ENCODE peak calls at places on chromosomes 1 and 21, in five cellular contexts. One of them, this sample, is unnamed.

GRCh38 chr1:237542525-237543418 is 347.9 kb downstream of the ZP4 start:
- DNase-seq in uterus: no peak
- DNase-seq in effector memory CD4-positive, alpha-beta T cell: no peak
- DNase-seq in A549: no peak
- DNase-seq in naive thymus-derived CD4-positive, alpha-beta T cell: no peak
- DNase-seq in this sample: no peak

GRCh38 chr1:161986328-161986727 is 37.3 kb downstream of the OLFML2B start:
- DNase-seq in A549: no peak
- DNase-seq in effector memory CD4-positive, alpha-beta T cell: no peak
- DNase-seq in naive thymus-derived CD4-positive, alpha-beta T cell: no peak
- DNase-seq in uterus: peak
- DNase-seq in this sample: no peak

GRCh38 chr1:23282967-23283366 is 61.1 kb downstream of the HNRNPR start:
- DNase-seq in naive thymus-derived CD4-positive, alpha-beta T cell: no peak
- DNase-seq in A549: no peak
- DNase-seq in effector memory CD4-positive, alpha-beta T cell: no peak
- DNase-seq in uterus: no peak
- DNase-seq in this sample: no peak

GRCh38 chr21:36135391-36136094 is 664 bp downstream of the CBR3 start:
- DNase-seq in effector memory CD4-positive, alpha-beta T cell: no peak
- DNase-seq in A549: peak
- DNase-seq in naive thymus-derived CD4-positive, alpha-beta T cell: peak
- DNase-seq in uterus: peak
- DNase-seq in this sample: peak

GRCh38 chr1:165633624-165634023 is 2.6 kb downstream of the MGST3 start:
- DNase-seq in naive thymus-derived CD4-positive, alpha-beta T cell: no peak
- DNase-seq in uterus: no peak
- DNase-seq in A549: no peak
- DNase-seq in effector memory CD4-positive, alpha-beta T cell: no peak
- DNase-seq in this sample: no peak

GRCh38 chr1:47786301-47786700 is 210.9 kb downstream of the TRABD2B start:
- DNase-seq in A549: no peak
- DNase-seq in effector memory CD4-positive, alpha-beta T cell: no peak
- DNase-seq in uterus: no peak
- DNase-seq in naive thymus-derived CD4-positive, alpha-beta T cell: no peak
- DNase-seq in this sample: no peak

GRCh38 chr1:232952514-232953175 is 2.2 kb downstream of the NTPCR start:
- DNase-seq in effector memory CD4-positive, alpha-beta T cell: no peak
- DNase-seq in uterus: no peak
- DNase-seq in A549: peak
- DNase-seq in naive thymus-derived CD4-positive, alpha-beta T cell: peak
- DNase-seq in this sample: no peak

GRCh38 chr1:18902523-18903312 is at the start of gene ALDH4A1:
- DNase-seq in naive thymus-derived CD4-positive, alpha-beta T cell: peak
- DNase-seq in effector memory CD4-positive, alpha-beta T cell: peak
- DNase-seq in uterus: peak
- DNase-seq in A549: peak
- DNase-seq in this sample: peak

GRCh38 chr1:16420719-16421118 is 16.5 kb downstream of the SPATA21 start:
- DNase-seq in effector memory CD4-positive, alpha-beta T cell: peak
- DNase-seq in naive thymus-derived CD4-positive, alpha-beta T cell: peak
- DNase-seq in uterus: no peak
- DNase-seq in A549: no peak
- DNase-seq in this sample: peak

GRCh38 chr1:53504901-53505300 is 45.7 kb downstream of the DMRTB1 start:
- DNase-seq in uterus: no peak
- DNase-seq in naive thymus-derived CD4-positive, alpha-beta T cell: no peak
- DNase-seq in effector memory CD4-positive, alpha-beta T cell: no peak
- DNase-seq in A549: no peak
- DNase-seq in this sample: no peak

GRCh38 chr1:215501496-215501895 is 65.6 kb upstream of the KCTD3 start:
- DNase-seq in effector memory CD4-positive, alpha-beta T cell: no peak
- DNase-seq in uterus: no peak
- DNase-seq in naive thymus-derived CD4-positive, alpha-beta T cell: no peak
- DNase-seq in A549: no peak
- DNase-seq in this sample: no peak

GRCh38 chr1:208668991-208669390 is 424.8 kb upstream of the PLXNA2 start:
- DNase-seq in effector memory CD4-positive, alpha-beta T cell: no peak
- DNase-seq in uterus: no peak
- DNase-seq in naive thymus-derived CD4-positive, alpha-beta T cell: no peak
- DNase-seq in A549: no peak
- DNase-seq in this sample: no peak

GRCh38 chr1:201423655-201424610 is 2.4 kb upstream of the TNNI1 start:
- DNase-seq in uterus: no peak
- DNase-seq in naive thymus-derived CD4-positive, alpha-beta T cell: no peak
- DNase-seq in A549: no peak
- DNase-seq in effector memory CD4-positive, alpha-beta T cell: no peak
- DNase-seq in this sample: no peak

GRCh38 chr1:11560061-11560460 is 81.1 kb downstream of the DISP3 start:
- DNase-seq in uterus: no peak
- DNase-seq in naive thymus-derived CD4-positive, alpha-beta T cell: no peak
- DNase-seq in A549: no peak
- DNase-seq in effector memory CD4-positive, alpha-beta T cell: no peak
- DNase-seq in this sample: no peak

GRCh38 chr1:29655945-29656866 is 419.9 kb downstream of the PTPRU start:
- DNase-seq in effector memory CD4-positive, alpha-beta T cell: no peak
- DNase-seq in naive thymus-derived CD4-positive, alpha-beta T cell: no peak
- DNase-seq in A549: no peak
- DNase-seq in uterus: no peak
- DNase-seq in this sample: no peak

GRCh38 chr1:25723250-25723880 is 76.6 kb upstream of the SELENON start:
- DNase-seq in A549: no peak
- DNase-seq in effector memory CD4-positive, alpha-beta T cell: no peak
- DNase-seq in naive thymus-derived CD4-positive, alpha-beta T cell: no peak
- DNase-seq in uterus: no peak
- DNase-seq in this sample: no peak

GRCh38 chr1:61244114-61244513 is 161.8 kb downstream of the NFIA start:
- DNase-seq in effector memory CD4-positive, alpha-beta T cell: no peak
- DNase-seq in A549: no peak
- DNase-seq in uterus: no peak
- DNase-seq in naive thymus-derived CD4-positive, alpha-beta T cell: no peak
- DNase-seq in this sample: no peak

GRCh38 chr1:93489756-93490155 is 41.8 kb downstream of the FNBP1L start:
- DNase-seq in naive thymus-derived CD4-positive, alpha-beta T cell: no peak
- DNase-seq in uterus: no peak
- DNase-seq in effector memory CD4-positive, alpha-beta T cell: no peak
- DNase-seq in A549: no peak
- DNase-seq in this sample: no peak

GRCh38 chr1:43058545-43059360 is 100.1 kb upstream of the SLC2A1 start:
- DNase-seq in uterus: no peak
- DNase-seq in effector memory CD4-positive, alpha-beta T cell: no peak
- DNase-seq in naive thymus-derived CD4-positive, alpha-beta T cell: no peak
- DNase-seq in A549: no peak
- DNase-seq in this sample: no peak

GRCh38 chr1:1552263-1552639 is 11.8 kb upstream of the TMEM240 start:
- DNase-seq in uterus: no peak
- DNase-seq in naive thymus-derived CD4-positive, alpha-beta T cell: no peak
- DNase-seq in A549: no peak
- DNase-seq in effector memory CD4-positive, alpha-beta T cell: no peak
- DNase-seq in this sample: no peak

GRCh38 chr1:230087722-230088115 is 20.7 kb downstream of the GALNT2 start:
- DNase-seq in uterus: no peak
- DNase-seq in A549: no peak
- DNase-seq in effector memory CD4-positive, alpha-beta T cell: no peak
- DNase-seq in naive thymus-derived CD4-positive, alpha-beta T cell: no peak
- DNase-seq in this sample: no peak
- H3K27ac ChIP-seq in uterus: no peak
- H3K27ac ChIP-seq in A549: peak
- H3K27ac ChIP-seq in effector memory CD4-positive, alpha-beta T cell: no peak
- H3K27ac ChIP-seq in naive thymus-derived CD4-positive, alpha-beta T cell: no peak
- H3K27ac ChIP-seq in this sample: no peak

DNA sequence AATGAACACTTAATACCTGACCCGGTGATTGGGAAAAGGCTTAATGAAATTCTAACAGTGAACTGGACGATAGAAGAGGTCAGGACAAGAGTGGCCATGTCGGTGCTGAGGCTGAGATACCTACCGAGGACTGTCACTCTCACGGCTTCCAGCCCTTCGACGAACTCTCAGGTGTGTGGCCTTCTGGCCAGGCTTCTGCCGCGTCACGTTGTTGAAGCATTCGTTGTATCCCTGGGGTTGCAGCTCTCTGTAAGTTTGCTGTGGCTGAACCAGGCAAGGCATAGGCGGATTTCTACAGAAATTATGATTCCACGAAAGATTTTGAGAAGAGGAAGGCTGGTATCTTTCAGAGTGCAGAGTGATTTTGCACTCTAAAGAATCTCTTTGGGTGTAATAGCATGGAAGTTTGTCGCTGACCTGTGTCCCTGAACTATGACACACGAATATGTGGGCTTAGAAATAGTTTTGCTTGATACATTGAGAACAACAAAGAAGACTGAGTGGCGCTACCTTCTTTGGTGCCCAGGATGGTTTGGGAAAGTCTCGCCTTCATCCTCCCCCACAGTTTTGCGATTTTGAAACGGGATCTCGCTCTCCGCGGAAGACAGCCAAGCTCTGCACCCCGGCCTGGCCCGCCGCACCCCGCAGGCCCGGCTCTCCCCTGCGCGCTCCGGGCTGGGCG is 403 bp upstream of the EPHX4 start:
- DNase-seq in naive thymus-derived CD4-positive, alpha-beta T cell: no peak
- DNase-seq in effector memory CD4-positive, alpha-beta T cell: no peak
- DNase-seq in uterus: no peak
- DNase-seq in A549: no peak
- DNase-seq in this sample: no peak
- H3K4me3 ChIP-seq in naive thymus-derived CD4-positive, alpha-beta T cell: peak
- H3K4me3 ChIP-seq in effector memory CD4-positive, alpha-beta T cell: peak
- H3K4me3 ChIP-seq in uterus: no peak
- H3K4me3 ChIP-seq in A549: peak
- H3K4me3 ChIP-seq in this sample: peak

DNA sequence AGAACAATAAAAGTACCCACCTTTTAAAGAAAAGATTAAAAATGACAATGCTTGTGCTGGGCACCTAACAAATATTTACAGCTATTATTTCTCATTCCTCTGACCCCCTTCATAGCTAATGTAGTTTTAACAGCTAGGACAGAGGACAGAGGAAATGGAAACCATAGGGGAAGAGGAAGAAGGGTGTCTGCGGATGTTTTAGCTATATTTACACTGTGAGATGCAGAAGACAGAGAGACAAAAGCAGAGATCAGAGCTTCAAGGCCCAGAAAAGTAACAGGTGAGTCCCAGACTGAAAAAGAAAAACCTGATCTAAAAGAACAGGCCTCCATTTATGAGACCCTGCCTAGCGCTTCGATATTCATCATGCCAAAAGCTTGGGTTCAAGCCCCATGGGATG is 72.0 kb downstream of the ZNF281 start:
- DNase-seq in uterus: no peak
- DNase-seq in effector memory CD4-positive, alpha-beta T cell: no peak
- DNase-seq in A549: no peak
- DNase-seq in naive thymus-derived CD4-positive, alpha-beta T cell: no peak
- DNase-seq in this sample: no peak
- H3K27ac ChIP-seq in uterus: no peak
- H3K27ac ChIP-seq in effector memory CD4-positive, alpha-beta T cell: no peak
- H3K27ac ChIP-seq in A549: peak
- H3K27ac ChIP-seq in naive thymus-derived CD4-positive, alpha-beta T cell: no peak
- H3K27ac ChIP-seq in this sample: no peak

DNA sequence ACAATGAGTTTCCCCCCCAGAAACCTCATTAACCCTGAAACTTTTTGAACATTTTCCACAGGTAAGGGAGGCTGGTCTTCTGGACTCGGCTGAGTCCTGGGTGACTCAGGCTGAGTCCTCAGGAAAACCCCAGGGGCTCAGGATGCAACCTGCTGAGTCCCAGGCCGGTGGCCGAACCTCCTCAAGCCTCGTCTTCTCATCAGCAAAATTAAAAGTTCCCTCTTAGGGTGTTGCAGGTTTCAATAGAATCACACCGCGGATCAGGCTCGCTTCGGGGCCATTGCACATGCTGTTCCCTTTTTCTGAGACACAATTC is 35.0 kb upstream of the GRHL3 start:
- DNase-seq in A549: peak
- DNase-seq in uterus: no peak
- DNase-seq in effector memory CD4-positive, alpha-beta T cell: no peak
- DNase-seq in naive thymus-derived CD4-positive, alpha-beta T cell: no peak
- DNase-seq in this sample: no peak
- H3K4me3 ChIP-seq in A549: no peak
- H3K4me3 ChIP-seq in uterus: no peak
- H3K4me3 ChIP-seq in effector memory CD4-positive, alpha-beta T cell: no peak
- H3K4me3 ChIP-seq in naive thymus-derived CD4-positive, alpha-beta T cell: no peak
- H3K4me3 ChIP-seq in this sample: no peak

DNA sequence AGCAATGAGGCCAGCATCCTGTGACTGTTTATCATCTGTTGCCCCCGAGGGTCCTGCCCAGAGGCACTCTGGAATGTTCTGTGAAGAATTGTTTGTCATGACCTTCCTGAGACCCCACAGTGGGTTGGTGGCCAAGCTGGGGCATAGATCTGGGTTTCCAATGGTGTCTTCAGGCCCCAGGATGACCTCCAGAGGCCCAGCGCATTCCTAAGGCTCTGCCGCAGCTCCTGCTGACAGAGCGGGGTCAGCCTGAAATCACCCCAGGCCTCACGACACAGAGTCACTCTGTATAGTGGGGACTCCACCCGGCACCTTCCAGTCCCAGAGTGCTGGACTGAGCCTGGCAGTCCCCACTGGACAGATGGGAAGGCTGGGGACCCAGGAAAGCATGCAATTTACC is 17.7 kb downstream of the TRIM62 start:
- DNase-seq in naive thymus-derived CD4-positive, alpha-beta T cell: no peak
- DNase-seq in effector memory CD4-positive, alpha-beta T cell: no peak
- DNase-seq in uterus: no peak
- DNase-seq in A549: no peak
- DNase-seq in this sample: no peak
- H3K27ac ChIP-seq in naive thymus-derived CD4-positive, alpha-beta T cell: no peak
- H3K27ac ChIP-seq in effector memory CD4-positive, alpha-beta T cell: no peak
- H3K27ac ChIP-seq in uterus: no peak
- H3K27ac ChIP-seq in A549: no peak
- H3K27ac ChIP-seq in this sample: no peak

DNA sequence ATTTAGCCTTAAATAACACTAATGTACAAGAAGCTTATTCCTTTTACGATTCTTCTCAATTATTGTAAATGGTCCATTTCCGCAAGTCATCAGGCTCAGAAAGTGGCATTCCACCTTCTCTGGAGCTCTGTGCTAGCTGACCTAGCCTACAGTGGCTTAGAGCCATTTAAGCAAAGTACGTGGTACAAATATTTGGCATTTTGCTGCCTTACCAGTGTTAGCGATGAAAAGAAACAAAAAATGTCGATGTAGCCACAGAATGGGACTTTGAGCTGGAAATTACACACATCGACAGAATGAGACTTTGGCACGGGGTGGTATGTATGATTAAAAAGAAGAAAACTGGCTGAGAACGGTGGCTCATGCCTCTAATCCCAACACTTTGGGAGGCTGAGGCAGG is 26.1 kb downstream of the OVAAL start:
- DNase-seq in effector memory CD4-positive, alpha-beta T cell: no peak
- DNase-seq in uterus: no peak
- DNase-seq in A549: no peak
- DNase-seq in naive thymus-derived CD4-positive, alpha-beta T cell: no peak
- DNase-seq in this sample: no peak
- H3K4me3 ChIP-seq in effector memory CD4-positive, alpha-beta T cell: no peak
- H3K4me3 ChIP-seq in uterus: no peak
- H3K4me3 ChIP-seq in A549: no peak
- H3K4me3 ChIP-seq in naive thymus-derived CD4-positive, alpha-beta T cell: no peak
- H3K4me3 ChIP-seq in this sample: no peak

DNA sequence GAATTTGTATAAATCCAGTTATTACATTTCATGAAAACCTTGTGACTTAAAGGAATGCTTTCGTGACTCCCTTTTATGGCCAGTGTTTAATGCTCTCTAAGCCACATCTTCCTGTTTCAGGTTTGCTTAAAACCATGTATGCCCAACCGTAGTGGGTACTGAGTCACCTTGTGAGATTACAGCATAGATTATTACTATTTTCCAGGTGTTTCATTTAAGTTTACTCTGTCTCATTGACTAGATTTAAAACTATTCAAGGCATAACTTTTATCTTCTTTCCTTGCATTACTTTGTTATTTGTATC is 40.1 kb upstream of the KIF1B start:
- DNase-seq in naive thymus-derived CD4-positive, alpha-beta T cell: no peak
- DNase-seq in A549: no peak
- DNase-seq in effector memory CD4-positive, alpha-beta T cell: no peak
- DNase-seq in uterus: no peak
- DNase-seq in this sample: no peak
- H3K27ac ChIP-seq in naive thymus-derived CD4-positive, alpha-beta T cell: no peak
- H3K27ac ChIP-seq in A549: no peak
- H3K27ac ChIP-seq in effector memory CD4-positive, alpha-beta T cell: no peak
- H3K27ac ChIP-seq in uterus: no peak
- H3K27ac ChIP-seq in this sample: no peak